ENCODE peak calls at places on chromosome X, in seven cellular contexts. One of them, this sample, is unnamed.

GRCh38 chrX:1444896-1445480 is 7.7 kb downstream of the ASMTL start:
- DNase-seq in RPMI7951: no peak
- DNase-seq in NCI-H1694: no peak
- DNase-seq in BJ: no peak
- DNase-seq in CD8-positive, alpha-beta T cell: no peak
- DNase-seq in HEK293T: no peak
- DNase-seq in GM10248: no peak
- DNase-seq in this sample: no peak

GRCh38 chrX:115539841-115540240 is 21.1 kb upstream of the PLS3 start:
- DNase-seq in BJ: no peak
- DNase-seq in RPMI7951: no peak
- DNase-seq in GM10248: no peak
- DNase-seq in HEK293T: no peak
- DNase-seq in NCI-H1694: no peak
- DNase-seq in CD8-positive, alpha-beta T cell: no peak
- DNase-seq in this sample: peak

GRCh38 chrX:118496763-118497079 is 1.1 kb downstream of the DOCK11 start:
- DNase-seq in RPMI7951: peak
- DNase-seq in BJ: no peak
- DNase-seq in GM10248: no peak
- DNase-seq in NCI-H1694: peak
- DNase-seq in HEK293T: no peak
- DNase-seq in CD8-positive, alpha-beta T cell: no peak
- DNase-seq in this sample: no peak

GRCh38 chrX:14922437-14922836 is 49.2 kb downstream of the MOSPD2 start:
- DNase-seq in CD8-positive, alpha-beta T cell: no peak
- DNase-seq in NCI-H1694: no peak
- DNase-seq in RPMI7951: peak
- DNase-seq in BJ: peak
- DNase-seq in GM10248: no peak
- DNase-seq in HEK293T: no peak
- DNase-seq in this sample: peak

GRCh38 chrX:140764401-140764919 is 54.9 kb downstream of the LINC00632 start:
- DNase-seq in BJ: no peak
- DNase-seq in CD8-positive, alpha-beta T cell: no peak
- DNase-seq in NCI-H1694: no peak
- DNase-seq in GM10248: no peak
- DNase-seq in HEK293T: peak
- DNase-seq in RPMI7951: peak
- DNase-seq in this sample: peak

GRCh38 chrX:48761674-48762471 is at the start of gene GLOD5:
- DNase-seq in GM10248: no peak
- DNase-seq in RPMI7951: peak
- DNase-seq in BJ: no peak
- DNase-seq in CD8-positive, alpha-beta T cell: no peak
- DNase-seq in HEK293T: no peak
- DNase-seq in NCI-H1694: no peak
- DNase-seq in this sample: no peak

GRCh38 chrX:48835524-48836329 is at the start of gene PCSK1N:
- DNase-seq in CD8-positive, alpha-beta T cell: peak
- DNase-seq in GM10248: no peak
- DNase-seq in NCI-H1694: peak
- DNase-seq in HEK293T: peak
- DNase-seq in RPMI7951: no peak
- DNase-seq in BJ: no peak
- DNase-seq in this sample: no peak

GRCh38 chrX:9626379-9626778 is 139.3 kb downstream of the GPR143 start:
- DNase-seq in GM10248: no peak
- DNase-seq in BJ: no peak
- DNase-seq in RPMI7951: no peak
- DNase-seq in CD8-positive, alpha-beta T cell: no peak
- DNase-seq in NCI-H1694: no peak
- DNase-seq in HEK293T: no peak
- DNase-seq in this sample: no peak

GRCh38 chrX:103254921-103255455 is at the start of gene TCEAL8:
- DNase-seq in HEK293T: peak
- DNase-seq in RPMI7951: peak
- DNase-seq in BJ: peak
- DNase-seq in NCI-H1694: peak
- DNase-seq in CD8-positive, alpha-beta T cell: peak
- DNase-seq in GM10248: peak
- DNase-seq in this sample: peak

GRCh38 chrX:4320436-4320947 is 607.0 kb upstream of the PRKX start:
- DNase-seq in BJ: no peak
- DNase-seq in NCI-H1694: no peak
- DNase-seq in GM10248: no peak
- DNase-seq in RPMI7951: no peak
- DNase-seq in HEK293T: no peak
- DNase-seq in CD8-positive, alpha-beta T cell: no peak
- DNase-seq in this sample: no peak

GRCh38 chrX:41956027-41956426 is 32.7 kb upstream of the CASK start:
- DNase-seq in CD8-positive, alpha-beta T cell: no peak
- DNase-seq in GM10248: no peak
- DNase-seq in HEK293T: no peak
- DNase-seq in RPMI7951: no peak
- DNase-seq in BJ: no peak
- DNase-seq in NCI-H1694: no peak
- DNase-seq in this sample: no peak

GRCh38 chrX:48826876-48827653 is 752 bp downstream of the ERAS start:
- DNase-seq in HEK293T: no peak
- DNase-seq in GM10248: no peak
- DNase-seq in CD8-positive, alpha-beta T cell: no peak
- DNase-seq in BJ: no peak
- DNase-seq in RPMI7951: no peak
- DNase-seq in NCI-H1694: no peak
- DNase-seq in this sample: no peak

GRCh38 chrX:50475208-50475607 is 4.6 kb upstream of the DGKK start:
- DNase-seq in GM10248: no peak
- DNase-seq in HEK293T: no peak
- DNase-seq in NCI-H1694: no peak
- DNase-seq in CD8-positive, alpha-beta T cell: no peak
- DNase-seq in BJ: no peak
- DNase-seq in RPMI7951: no peak
- DNase-seq in this sample: no peak

GRCh38 chrX:131572372-131573014 is 28.6 kb downstream of the OR13H1 start:
- DNase-seq in CD8-positive, alpha-beta T cell: no peak
- DNase-seq in NCI-H1694: no peak
- DNase-seq in GM10248: no peak
- DNase-seq in HEK293T: no peak
- DNase-seq in BJ: no peak
- DNase-seq in RPMI7951: no peak
- DNase-seq in this sample: no peak

GRCh38 chrX:56783450-56783831 is 54.4 kb downstream of the NBDY start:
- DNase-seq in NCI-H1694: no peak
- DNase-seq in CD8-positive, alpha-beta T cell: no peak
- DNase-seq in RPMI7951: no peak
- DNase-seq in BJ: no peak
- DNase-seq in GM10248: no peak
- DNase-seq in HEK293T: no peak
- DNase-seq in this sample: no peak

GRCh38 chrX:45956222-45956867 is 588.9 kb downstream of the ZNF674 start:
- DNase-seq in HEK293T: no peak
- DNase-seq in RPMI7951: no peak
- DNase-seq in BJ: no peak
- DNase-seq in CD8-positive, alpha-beta T cell: no peak
- DNase-seq in NCI-H1694: no peak
- DNase-seq in GM10248: no peak
- DNase-seq in this sample: no peak

This sample was measured in HCEC 1CT.